ENCODE peak calls at places on chromosomes 1 and 21, in six cellular contexts. M, S, P, C, F and L are unnamed samples.

GRCh38 chr1:192669174-192669573 is 33.2 kb downstream of the RGS13 start:
- DNase-seq in P (no peak), S (no peak), C (no peak), F (no peak), M (no peak), L (no peak)

GRCh38 chr1:87200875-87201638 is 127.6 kb upstream of the LMO4 start:
- DNase-seq in M (peak), S (no peak), F (no peak), P (no peak), C (peak), L (no peak)

GRCh38 chr21:35256468-35256988 is 207.4 kb upstream of the RUNX1 start:
- DNase-seq in C (peak), S (peak), P (peak), M (peak), F (no peak), L (no peak)

GRCh38 chr21:27171704-27172103 is 204.8 kb upstream of the ADAMTS5 start:
- DNase-seq in S (no peak), P (no peak), F (no peak), C (no peak), M (no peak), L (no peak)

GRCh38 chr1:27872059-27872801 is at the start of gene THEMIS2:
- DNase-seq in S (peak), P (no peak), M (peak), F (peak), C (peak), L (peak)

GRCh38 chr1:156652131-156652991 is 10.4 kb downstream of the BCAN start:
- DNase-seq in P (no peak), M (no peak), C (no peak), S (no peak), F (no peak), L (no peak)

GRCh38 chr1:108878678-108879077 is 1.9 kb downstream of the GPSM2 start:
- DNase-seq in F (no peak), C (no peak), P (no peak), S (no peak), M (no peak), L (no peak)

GRCh38 chr1:231093158-231093922 is 53.3 kb upstream of the FAM89A start:
- DNase-seq in C (no peak), M (no peak), P (no peak), F (no peak), S (no peak), L (no peak)

GRCh38 chr1:209670441-209671082 is 4.7 kb upstream of the G0S2 start:
- DNase-seq in F (no peak), P (peak), S (no peak), M (no peak), C (no peak), L (no peak)

GRCh38 chr1:192810253-192810880 is 1.5 kb downstream of the RGS2 start:
- DNase-seq in P (no peak), C (no peak), S (no peak), M (no peak), F (peak), L (peak)

GRCh38 chr21:33124879-33125278 is 54.9 kb downstream of the OLIG1 start:
- DNase-seq in S (no peak), P (no peak), M (no peak), F (no peak), C (no peak), L (no peak)

GRCh38 chr1:64965239-64966157 is 851 bp downstream of the JAK1 start:
- DNase-seq in S (peak), M (peak), C (peak), P (no peak), F (no peak), L (peak)

GRCh38 chr1:100866041-100866900 is 28.4 kb downstream of the EXTL2 start:
- DNase-seq in S (no peak), M (peak), F (peak), C (no peak), P (peak), L (peak)

GRCh38 chr1:183871142-183871541 is 66.2 kb downstream of the RGL1 start:
- DNase-seq in S (no peak), P (peak), M (no peak), C (no peak), F (no peak), L (no peak)

GRCh38 chr1:92953491-92953890 is 7.8 kb downstream of the DIPK1A start:
- DNase-seq in S (no peak), C (no peak), F (peak), P (no peak), M (no peak), L (peak)

GRCh38 chr1:26828352-26829093 is 2.0 kb downstream of the ZDHHC18 start:
- DNase-seq in P (no peak), C (no peak), M (no peak), F (no peak), S (no peak), L (no peak)

GRCh38 chr1:41006942-41007865 is 14.3 kb downstream of the SLFNL1 start:
- DNase-seq in F (no peak), S (no peak), P (no peak), M (peak), C (no peak), L (no peak)

GRCh38 chr21:38208118-38208517 is 48.7 kb upstream of the KCNJ15 start:
- DNase-seq in S (no peak), P (no peak), F (no peak), C (no peak), M (no peak), L (no peak)

GRCh38 chr1:172451002-172451443 is 7.2 kb upstream of the PIGC start:
- DNase-seq in M (no peak), S (no peak), C (peak), F (no peak), P (peak), L (no peak)

GRCh38 chr1:23651069-23651808 is 40.4 kb upstream of the RPL11 start:
- DNase-seq in F (no peak), P (no peak), C (no peak), M (peak), S (no peak), L (no peak)

GRCh38 chr1:180757657-180758056 is 125.8 kb downstream of the XPR1 start:
- DNase-seq in P (no peak), M (no peak), C (no peak), F (no peak), S (no peak), L (no peak)

GRCh38 chr21:24225432-24225831 is 1381.8 kb downstream of the MRPL39 start:
- DNase-seq in S (no peak), C (no peak), P (peak), F (no peak), M (peak), L (no peak)

GRCh38 chr1:5364591-5364990 is 627.6 kb downstream of the NPHP4 start:
- DNase-seq in M (no peak), C (no peak), F (no peak), P (no peak), S (no peak), L (no peak)

GRCh38 chr1:222058249-222058648 is 316.4 kb upstream of the DUSP10 start:
- DNase-seq in S (no peak), M (no peak), C (no peak), F (no peak), P (no peak), L (no peak)

GRCh38 chr1:84960371-84960770 is 36.5 kb downstream of the MCOLN2 start:
- DNase-seq in P (no peak), M (no peak), F (no peak), S (no peak), C (no peak), L (no peak)

GRCh38 chr1:25712299-25712970 is 87.6 kb upstream of the SELENON start:
- DNase-seq in F (no peak), P (no peak), C (no peak), S (no peak), M (no peak), L (no peak)

DNA sequence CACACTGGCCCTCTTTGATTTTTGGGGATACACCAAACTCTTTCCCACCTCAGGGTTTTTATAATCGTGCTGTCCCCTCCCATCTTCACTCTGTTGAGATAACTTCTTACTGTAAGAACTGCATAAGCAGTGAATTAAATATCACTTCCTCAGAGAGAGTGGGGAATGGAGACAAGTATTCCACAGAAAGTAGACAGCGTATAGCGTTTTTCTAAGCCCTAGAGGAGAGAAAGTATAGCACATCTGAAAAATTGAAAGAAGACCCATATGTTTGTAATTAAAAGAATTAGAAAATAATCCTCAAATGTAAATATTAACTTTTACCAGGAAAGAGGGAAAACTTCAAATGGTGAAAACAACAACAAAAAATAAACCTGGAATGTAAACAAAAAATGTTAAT is 67.3 kb downstream of the GPR161 start:
- DNase-seq in F (no peak), M (no peak), C (no peak), S (no peak), P (no peak), L (no peak)
- TF ChIP-seq CTCF in F (no peak), M (no peak), C (no peak), S (no peak), P (no peak), L (no peak)

DNA sequence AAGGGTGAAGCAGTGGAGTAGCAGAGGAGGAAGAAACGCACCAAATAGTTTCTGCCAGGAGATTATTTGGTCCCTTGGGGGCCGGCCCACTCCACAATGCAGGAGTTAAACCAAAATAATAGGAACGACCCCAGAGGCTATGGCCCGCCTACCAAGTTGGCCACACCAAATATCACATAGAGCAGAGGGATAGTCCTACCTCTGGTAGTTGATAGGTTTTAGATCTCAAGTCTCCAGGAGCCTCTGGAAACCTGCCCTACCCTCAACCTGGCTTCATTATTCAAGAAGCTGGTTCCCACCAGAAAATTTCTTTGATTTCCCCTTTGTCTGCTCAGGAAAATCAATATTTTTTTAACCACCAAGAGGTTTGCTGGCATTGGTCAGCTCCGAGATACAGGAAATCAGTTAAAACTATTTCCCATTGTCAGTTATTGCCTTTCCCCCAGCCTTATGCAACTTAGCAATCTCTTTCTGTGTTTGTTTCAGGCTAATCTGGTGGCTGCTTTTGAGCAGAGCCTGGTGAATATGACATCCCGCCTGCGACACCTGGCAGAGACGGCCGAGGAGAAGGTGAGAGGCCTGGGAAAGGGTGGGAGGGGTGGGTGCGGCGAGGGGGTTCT is 35.5 kb upstream of the IPO9 start:
- DNase-seq in F (no peak), M (no peak), S (no peak), P (no peak), C (no peak), L (no peak)
- TF ChIP-seq CTCF in F (peak), M (peak), S (no peak), P (no peak), C (no peak), L (no peak)

GRCh38 chr1:51312718-51313117 is 17.6 kb downstream of the TTC39A start:
- DNase-seq in P (no peak), C (no peak), S (no peak), F (no peak), M (no peak), L (no peak)

GRCh38 chr1:51313961-51314777 is 16.2 kb downstream of the TTC39A start:
- DNase-seq in P (peak), M (peak), S (no peak), C (peak), F (no peak), L (no peak)

GRCh38 chr1:51314974-51315373 is 15.4 kb downstream of the TTC39A start:
- DNase-seq in S (no peak), C (no peak), P (no peak), M (peak), F (no peak), L (no peak)

GRCh38 chr1:51311826-51312225 is 18.5 kb downstream of the TTC39A start:
- DNase-seq in C (no peak), M (no peak), F (no peak), P (no peak), S (no peak), L (no peak)

DNA sequence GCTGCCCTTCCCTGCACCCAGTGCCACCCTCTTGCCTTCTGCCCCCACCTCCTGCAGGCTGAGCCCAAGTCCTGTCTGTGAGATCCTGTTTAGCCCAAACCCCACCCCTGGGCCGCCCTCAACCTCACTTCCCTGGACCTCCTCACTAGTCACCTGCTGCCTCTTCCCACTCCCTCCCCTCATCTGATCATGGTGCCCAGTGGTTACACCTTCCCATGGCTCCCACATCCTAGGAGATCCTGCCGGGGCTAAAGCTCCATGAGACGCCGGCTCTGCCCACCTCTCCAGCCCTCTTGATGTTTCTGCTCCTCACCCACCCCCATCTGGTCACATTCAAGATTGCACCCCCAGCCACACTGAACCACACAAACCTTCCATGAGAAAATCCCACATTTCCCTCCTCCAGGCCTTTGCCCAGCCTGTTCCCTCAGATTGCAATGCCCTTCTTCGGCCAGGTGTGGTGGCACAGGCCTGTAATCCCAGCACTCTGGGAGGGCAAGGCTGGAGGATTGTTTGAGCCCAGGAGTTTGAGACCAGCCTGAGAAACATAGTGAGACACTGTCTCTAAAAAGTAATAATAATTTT is 17.0 kb downstream of the TTC39A start:
- DNase-seq in F (no peak), P (no peak), C (peak), S (no peak), M (no peak), L (no peak)
- TF ChIP-seq CTCF in F (no peak), P (peak), C (no peak), S (no peak), M (no peak), L (peak)

GRCh38 chr21:25953196-25953595 is 217.4 kb downstream of the APP start:
- DNase-seq in C (no peak), M (no peak), F (no peak), P (no peak), S (no peak), L (no peak)
- TF ChIP-seq CTCF in C (no peak), M (no peak), F (no peak), P (no peak), S (no peak), L (no peak)

DNA sequence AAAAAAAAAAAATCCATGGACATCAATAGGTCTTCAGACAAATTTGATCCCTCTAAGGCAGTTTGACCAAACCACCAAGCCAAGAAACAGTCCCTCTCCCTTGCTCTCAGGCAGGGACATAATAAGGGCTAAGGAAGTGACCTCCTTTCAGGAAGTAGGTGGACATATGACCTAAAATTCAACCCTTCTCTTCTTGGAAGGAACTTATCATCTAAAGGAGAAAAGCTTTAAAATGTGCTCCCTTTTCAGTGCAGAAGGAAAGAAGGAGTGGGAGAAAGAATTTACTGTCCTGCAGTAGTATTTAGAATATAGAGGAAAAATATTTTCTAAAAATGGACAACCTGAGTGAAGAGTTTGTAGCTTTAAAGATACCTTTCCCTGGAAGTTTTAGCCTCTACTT is 118.1 kb downstream of the DTL start:
- DNase-seq in F (no peak), S (no peak), C (no peak), P (no peak), M (no peak), L (no peak)
- TF ChIP-seq CTCF in F (no peak), S (no peak), C (no peak), P (no peak), M (no peak), L (no peak)

DNA sequence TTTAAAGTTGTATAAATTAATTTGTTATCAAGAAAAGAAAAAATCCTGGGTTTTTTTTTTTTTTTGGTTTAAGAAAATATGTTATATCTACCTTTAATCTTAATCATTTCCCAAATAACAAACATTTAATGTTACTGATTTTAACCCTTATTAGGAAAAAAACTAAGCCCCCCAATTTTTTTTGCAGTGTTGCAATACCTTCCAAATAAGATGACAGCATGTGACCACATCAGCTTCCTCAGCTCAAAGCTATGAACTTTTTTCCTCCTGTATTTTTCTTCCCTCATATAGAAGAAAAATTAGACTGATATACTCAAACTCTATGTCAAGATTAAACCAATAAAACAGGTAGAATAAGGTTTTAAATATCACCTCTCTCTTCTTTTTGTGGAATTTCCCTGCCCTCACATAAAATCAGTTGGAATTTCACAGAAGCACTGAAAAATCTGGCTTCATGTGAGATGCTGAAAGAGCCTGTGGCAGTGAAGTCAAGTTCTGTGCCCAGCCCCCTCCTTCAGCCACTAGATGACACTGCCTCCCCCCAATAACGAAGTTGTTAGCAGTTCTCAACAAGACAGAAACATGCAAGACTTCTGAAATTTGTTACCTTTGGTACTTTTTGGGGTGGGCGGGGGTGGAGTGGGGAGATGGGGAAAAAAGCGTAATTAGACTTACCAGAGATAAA is 9.6 kb upstream of the SMYD2 start:
- DNase-seq in F (no peak), P (no peak), S (no peak), C (no peak), M (no peak), L (no peak)
- TF ChIP-seq CTCF in F (no peak), P (no peak), S (no peak), C (no peak), M (no peak), L (peak)

GRCh38 chr1:207321045-207321789 is at the start of gene CD55:
- DNase-seq in S (peak), P (peak), F (peak), C (peak), M (peak), L (peak)
- TF ChIP-seq CTCF in S (no peak), P (peak), F (peak), C (no peak), M (peak), L (peak)

GRCh38 chr1:11400567-11400966 is 78.4 kb upstream of the DISP3 start:
- DNase-seq in S (no peak), P (no peak), C (no peak), M (no peak), F (no peak), L (no peak)
- TF ChIP-seq CTCF in S (no peak), P (no peak), C (no peak), M (no peak), F (no peak), L (no peak)

GRCh38 chr21:45227735-45228134 is 60.0 kb downstream of the POFUT2 start:
- DNase-seq in F (no peak), C (no peak), M (no peak), S (no peak), P (no peak), L (no peak)
- TF ChIP-seq CTCF in F (no peak), C (no peak), M (no peak), S (no peak), P (peak), L (no peak)

GRCh38 chr1:31163866-31164265 is 75.8 kb downstream of the NKAIN1 start:
- DNase-seq in F (no peak), M (no peak), S (no peak), P (no peak), C (no peak), L (no peak)

GRCh38 chr1:31161571-31161970 is 78.1 kb downstream of the NKAIN1 start:
- DNase-seq in F (no peak), C (no peak), M (no peak), S (no peak), P (no peak), L (no peak)

GRCh38 chr1:31164291-31164690 is 75.4 kb downstream of the NKAIN1 start:
- DNase-seq in P (no peak), F (no peak), S (no peak), M (no peak), C (no peak), L (no peak)

GRCh38 chr1:31159323-31159722 is 80.4 kb downstream of the NKAIN1 start:
- DNase-seq in S (no peak), F (no peak), C (no peak), M (no peak), P (no peak), L (no peak)

DNA sequence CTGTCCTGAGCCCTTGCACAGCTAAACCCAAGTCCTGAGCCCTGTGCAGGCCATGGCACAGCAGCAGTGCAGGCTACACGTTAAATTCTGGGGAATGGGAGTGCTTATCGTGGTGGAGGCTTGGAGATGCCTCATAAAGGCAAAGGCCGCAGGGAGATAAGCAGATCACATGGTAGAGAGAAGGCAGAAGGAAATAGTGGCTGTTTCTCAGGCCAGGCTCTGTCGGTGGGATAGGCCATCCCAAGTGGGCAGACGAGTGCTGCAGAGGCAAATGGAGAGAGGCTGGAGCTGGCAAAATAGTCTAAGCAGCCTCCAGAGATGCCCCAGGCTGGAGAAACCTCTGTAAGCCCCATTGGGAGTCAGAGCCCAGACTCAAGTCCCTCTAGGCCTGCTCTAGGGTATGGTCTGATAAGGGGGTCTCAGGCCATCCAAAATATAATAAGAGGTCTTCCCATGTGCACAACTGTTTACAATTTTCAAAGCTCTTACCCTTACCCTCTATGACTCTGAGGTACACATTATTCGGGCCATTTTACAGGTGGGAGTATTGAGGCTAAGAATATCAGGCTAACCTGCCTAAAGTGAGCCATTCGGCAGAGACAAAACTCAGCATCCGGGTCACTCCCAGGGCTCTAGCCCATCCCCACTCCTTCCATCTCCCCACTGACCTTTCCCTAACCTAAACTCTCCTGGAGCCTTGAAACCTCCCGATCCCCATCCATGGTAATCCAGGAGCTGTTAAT is 79.6 kb downstream of the NKAIN1 start:
- DNase-seq in P (no peak), M (no peak), C (no peak), S (no peak), F (no peak), L (no peak)
- TF ChIP-seq CTCF in P (no peak), M (no peak), C (no peak), S (no peak), F (no peak), L (no peak)